ENCODE peak calls at places on chromosomes 5 and 9, in nine cellular contexts. W is kidney tubule cell; Q is GM20000; Z is HS-5; D is KBM-7; O is stimulated activated CD4-positive, alpha-beta T cell treated with anti-CD3 and anti-CD28 coated beads, Interleukin-15, amount 100 ng/mL, for 24 hours; K is LoVo; H is fibroblast of gingiva; J is astrocyte. L is an unnamed sample.

GRCh38 chr5:527646-528591 is 3.7 kb upstream of the SLC9A3 start:
- DNase-seq in W (no peak), Q (peak; percentile 82), Z (no peak), D (no peak), O (peak; percentile 53), K (no peak), H (no peak), J (no peak), L (no peak)

GRCh38 chr5:160260881-160261815 is 31.8 kb downstream of the FABP6 start:
- DNase-seq in W (peak; percentile 92), Q (no peak), Z (no peak), D (peak; percentile 89), O (no peak), K (no peak), H (no peak), J (peak; percentile 97), L (no peak)

GRCh38 chr5:96875805-96876291 is 452 bp upstream of the ERAP2 start:
- DNase-seq in W (no peak), Q (no peak), Z (no peak), D (peak; percentile 58), O (peak; percentile 48), K (no peak), H (no peak), J (no peak), L (no peak)

GRCh38 chr9:124520206-124520596 is 13.0 kb upstream of the NR5A1 start:
- DNase-seq in W (no peak), Q (no peak), Z (no peak), D (no peak), O (no peak), K (no peak), H (no peak), J (no peak), L (no peak)

GRCh38 chr9:114177423-114178064 is 22.2 kb downstream of the COL27A1 start:
- DNase-seq in W (peak; percentile 58), Q (no peak), Z (no peak), D (no peak), O (no peak), K (no peak), H (peak; percentile 36), J (peak; percentile 63), L (peak; percentile 86)

GRCh38 chr5:148970228-148970627 is 92.6 kb downstream of the SH3TC2 start:
- DNase-seq in W (no peak), Q (no peak), Z (no peak), D (no peak), O (no peak), K (no peak), H (no peak), J (no peak), L (no peak)

GRCh38 chr9:78296893-78297671 is at the start of gene PSAT1:
- DNase-seq in W (peak; percentile 97), Q (peak; percentile 97), Z (peak; percentile 92), D (peak; percentile 97), O (peak; percentile 94), K (peak; percentile 96), H (peak; percentile 98), J (peak; percentile 96), L (peak; percentile 99)

GRCh38 chr5:113249216-113249615 is 185.6 kb downstream of the TSSK1B start:
- DNase-seq in W (no peak), Q (no peak), Z (no peak), D (no peak), O (no peak), K (no peak), H (peak; percentile 67), J (peak; percentile 12), L (no peak)

GRCh38 chr9:107260437-107261081 is 22.5 kb upstream of the RAD23B start:
- DNase-seq in W (no peak), Q (peak; percentile 88), Z (no peak), D (peak; percentile 18), O (no peak), K (no peak), H (no peak), J (no peak), L (no peak)

GRCh38 chr5:177374211-177374610 is 10.0 kb upstream of the SLC34A1 start:
- DNase-seq in W (no peak), Q (no peak), Z (no peak), D (no peak), O (no peak), K (no peak), H (no peak), J (no peak), L (no peak)

GRCh38 chr9:70049236-70049635 is 5.6 kb downstream of the MAMDC2 start:
- DNase-seq in W (peak; percentile 87), Q (no peak), Z (peak; percentile 30), D (no peak), O (no peak), K (peak; percentile 4), H (peak; percentile 59), J (peak; percentile 59), L (peak; percentile 24)

L was measured in A673.